ENCODE peak calls at places on chromosomes 7 and 10, in six cellular contexts. E, X, B, Y, A and O are unnamed samples.

GRCh38 chr10:35421553-35422178 is 85.4 kb downstream of the CCNY start:
- DNase-seq in E (peak; percentile 80), X (no peak), B (no peak), Y (peak; percentile 86), A (no peak), O (no peak)

GRCh38 chr7:12884856-12885440 is 197.5 kb downstream of the ARL4A start:
- DNase-seq in E (peak; percentile 7), X (no peak), B (no peak), Y (no peak), A (no peak), O (no peak)

GRCh38 chr7:81676813-81677212 is 93.0 kb downstream of the HGF start:
- DNase-seq in E (no peak), X (no peak), B (no peak), Y (no peak), A (no peak), O (peak; percentile 95)

GRCh38 chr7:77245015-77245755 is 45.6 kb upstream of the FGL2 start:
- DNase-seq in E (no peak), X (peak; percentile 65), B (no peak), Y (no peak), A (no peak), O (no peak)

GRCh38 chr10:95242581-95243317 is 48.1 kb downstream of the PDLIM1 start:
- DNase-seq in E (no peak), X (no peak), B (no peak), Y (peak; percentile 50), A (peak; percentile 44), O (no peak)

GRCh38 chr7:97871659-97872024 is 566 bp downstream of the ASNS start:
- DNase-seq in E (no peak), X (no peak), B (no peak), Y (no peak), A (peak; percentile 75), O (peak; percentile 63)

GRCh38 chr10:31096161-31096560 is 64.5 kb upstream of the ZNF438 start:
- DNase-seq in E (no peak), X (no peak), B (no peak), Y (no peak), A (no peak), O (no peak)

GRCh38 chr10:97542169-97543024 is 30.2 kb upstream of the ANKRD2 start:
- DNase-seq in E (peak; percentile 81), X (peak; percentile 72), B (peak; percentile 65), Y (peak; percentile 90), A (no peak), O (no peak)

GRCh38 chr7:19001854-19002253 is 115.6 kb downstream of the TWIST1 start:
- DNase-seq in E (no peak), X (no peak), B (no peak), Y (no peak), A (no peak), O (no peak)

GRCh38 chr7:49037348-49038210 is 113.2 kb downstream of the CDC14C start:
- DNase-seq in E (no peak), X (no peak), B (no peak), Y (no peak), A (no peak), O (no peak)

GRCh38 chr10:131213651-131214505 is 97.6 kb downstream of the TCERG1L start:
- DNase-seq in E (no peak), X (no peak), B (no peak), Y (no peak), A (no peak), O (no peak)

GRCh38 chr10:90857635-90858488 is at the start of gene HTR7:
- DNase-seq in E (no peak), X (peak; percentile 66), B (peak; percentile 48), Y (peak; percentile 80), A (peak; percentile 17), O (no peak)

GRCh38 chr7:143002106-143002505 is 24.8 kb downstream of the OR9A2 start:
- DNase-seq in E (no peak), X (no peak), B (no peak), Y (no peak), A (no peak), O (no peak)

GRCh38 chr10:52050429-52051047 is 263.5 kb upstream of the DKK1 start:
- DNase-seq in E (no peak), X (no peak), B (no peak), Y (no peak), A (no peak), O (no peak)

GRCh38 chr7:47571355-47572100 is 10.4 kb downstream of the TNS3 start:
- DNase-seq in E (peak; percentile 67), X (peak; percentile 93), B (no peak), Y (peak; percentile 96), A (peak; percentile 94), O (peak; percentile 81)